ENCODE peak calls at places on chromosomes 2 and 18, in four cellular contexts. G, T, O and S are unnamed samples. For H3K27me3 and H3K4me1, the result is how much of the 10 kb centered on the place peaks cover.

GRCh38 chr2:69017080-69017479 is 4.1 kb downstream of the ANTXR1 start:
- DNase-seq in G (peak), T (peak), O (peak), S (peak)

GRCh38 chr2:225295102-225295501 is 104.4 kb upstream of the NYAP2 start:
- DNase-seq in G (no peak), T (no peak), O (no peak), S (no peak)

GRCh38 chr2:44582363-44583008 is 220.7 kb downstream of the CAMKMT start:
- DNase-seq in G (no peak), T (peak), O (no peak), S (no peak)

GRCh38 chr2:236614566-236614965 is 44.9 kb downstream of the ACKR3 start:
- DNase-seq in G (no peak), T (no peak), O (no peak), S (no peak)

GRCh38 chr2:209663149-209663548 is 108.5 kb upstream of the UNC80 start:
- DNase-seq in G (no peak), T (peak), O (peak), S (no peak)

GRCh38 chr2:44674473-44675299 is 266.8 kb upstream of the SIX3 start:
- DNase-seq in G (no peak), T (no peak), O (no peak), S (no peak)

GRCh38 chr2:170554278-170554955 is 160.7 kb upstream of the SP5 start:
- DNase-seq in G (peak), T (no peak), O (no peak), S (no peak)

GRCh38 chr2:51247252-51247651 is 215.3 kb upstream of the NRXN1 start:
- DNase-seq in G (no peak), T (no peak), O (no peak), S (peak)

GRCh38 chr18:60019463-60019840 is 119.7 kb downstream of the PMAIP1 start:
- DNase-seq in G (no peak), T (peak), O (no peak), S (peak)

DNA sequence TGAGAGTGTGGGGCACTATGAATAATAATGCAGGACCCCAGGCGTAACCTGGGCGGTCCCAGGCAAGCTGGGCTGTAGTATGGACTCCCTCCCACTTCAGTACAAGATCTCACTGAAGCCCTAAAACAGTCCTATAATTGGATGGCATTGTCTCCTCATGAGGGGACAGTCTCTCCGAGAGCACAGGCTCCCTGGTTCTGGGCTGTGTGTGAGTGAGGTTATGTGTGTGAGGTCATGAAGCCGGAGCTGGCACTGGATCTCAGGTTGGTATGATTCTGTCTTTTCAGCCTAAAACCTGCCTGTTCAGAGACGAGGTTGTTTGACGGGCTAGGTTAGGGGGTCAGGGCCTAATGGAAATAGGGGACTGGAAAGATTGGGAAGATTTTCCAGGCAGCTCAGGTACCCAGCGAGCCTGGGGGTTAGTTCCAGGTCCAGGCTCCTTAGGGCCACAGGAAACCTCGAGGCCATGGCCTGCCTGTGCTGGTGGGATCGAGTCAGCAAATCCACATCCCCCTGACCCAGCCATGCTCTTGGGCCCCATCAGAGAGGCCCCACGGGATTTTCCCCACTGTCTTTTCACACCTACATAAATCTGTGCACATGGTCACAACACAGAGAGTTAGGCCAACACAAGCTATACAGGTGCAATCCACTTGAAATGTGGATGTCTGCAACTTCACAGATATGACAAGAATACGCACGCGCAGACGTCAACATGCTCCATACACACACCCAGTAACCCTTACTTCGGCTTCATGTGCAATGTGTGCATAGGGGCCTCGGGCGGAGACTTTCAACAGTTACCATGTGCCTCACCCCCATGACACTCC is 94.8 kb downstream of the INHBB start:
- DNase-seq in G (peak), T (no peak), O (no peak), S (no peak)
- H3K27me3 ChIP-seq in G (under half), T (half or more), O (under half), S (under half)

DNA sequence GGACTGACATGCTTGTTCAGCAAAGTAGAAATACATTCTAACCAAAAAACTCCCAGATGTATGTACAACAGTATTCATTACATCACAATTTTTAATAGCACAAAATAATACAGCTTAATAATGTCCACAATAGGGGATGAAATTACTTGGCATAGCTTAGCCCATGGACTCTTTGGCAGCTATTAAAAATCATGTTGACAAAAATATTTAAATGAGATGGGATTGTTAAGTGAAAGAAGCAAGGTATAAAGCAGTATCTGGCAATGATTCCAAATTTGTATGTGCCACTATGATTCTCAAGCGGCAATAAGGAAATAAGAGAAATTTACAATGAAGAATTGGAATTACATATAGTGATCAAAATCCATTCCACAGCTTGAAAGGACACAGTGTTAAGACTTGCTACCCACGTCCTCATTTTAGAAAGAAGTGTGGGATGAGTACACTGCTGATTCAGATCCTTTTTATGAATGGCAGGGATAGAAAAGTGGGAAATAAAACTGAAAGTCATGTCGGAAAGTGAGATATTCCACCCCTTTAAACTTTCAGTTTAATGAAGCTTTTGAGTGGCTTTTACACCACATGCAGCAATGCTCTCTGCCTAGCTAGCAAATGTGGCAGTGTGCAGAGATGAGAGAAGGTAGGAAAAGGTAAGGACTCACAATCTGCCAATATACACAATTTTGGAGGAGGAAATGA is 2.4 kb downstream of the GAREM1 start:
- DNase-seq in G (no peak), T (no peak), O (no peak), S (no peak)
- H3K27ac ChIP-seq in G (peak), T (no peak), O (no peak), S (no peak)

DNA sequence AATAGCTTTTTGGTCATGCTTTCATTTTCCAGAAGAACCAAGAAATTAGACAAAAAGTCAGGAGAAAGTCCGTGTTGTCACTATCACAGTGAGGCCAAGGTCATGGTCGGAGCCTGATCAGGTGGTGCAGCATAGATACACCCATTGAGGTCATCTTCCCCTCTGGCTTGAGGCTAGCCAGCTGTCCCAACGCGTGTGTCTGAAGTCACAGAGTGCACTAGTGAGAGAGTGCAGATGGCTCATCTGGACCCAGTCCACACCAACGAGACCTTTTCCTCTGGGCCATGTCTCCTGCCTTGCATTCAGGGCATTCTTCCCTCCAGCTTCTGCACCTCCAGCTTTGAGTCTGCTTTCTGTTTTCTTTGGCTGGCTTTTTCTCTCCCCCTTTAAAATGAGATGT is 146.9 kb downstream of the TDRD15 start:
- DNase-seq in G (peak), T (no peak), O (peak), S (no peak)
- H3K4me1 ChIP-seq in G (under half), T (under half), O (under half), S (under half)

DNA sequence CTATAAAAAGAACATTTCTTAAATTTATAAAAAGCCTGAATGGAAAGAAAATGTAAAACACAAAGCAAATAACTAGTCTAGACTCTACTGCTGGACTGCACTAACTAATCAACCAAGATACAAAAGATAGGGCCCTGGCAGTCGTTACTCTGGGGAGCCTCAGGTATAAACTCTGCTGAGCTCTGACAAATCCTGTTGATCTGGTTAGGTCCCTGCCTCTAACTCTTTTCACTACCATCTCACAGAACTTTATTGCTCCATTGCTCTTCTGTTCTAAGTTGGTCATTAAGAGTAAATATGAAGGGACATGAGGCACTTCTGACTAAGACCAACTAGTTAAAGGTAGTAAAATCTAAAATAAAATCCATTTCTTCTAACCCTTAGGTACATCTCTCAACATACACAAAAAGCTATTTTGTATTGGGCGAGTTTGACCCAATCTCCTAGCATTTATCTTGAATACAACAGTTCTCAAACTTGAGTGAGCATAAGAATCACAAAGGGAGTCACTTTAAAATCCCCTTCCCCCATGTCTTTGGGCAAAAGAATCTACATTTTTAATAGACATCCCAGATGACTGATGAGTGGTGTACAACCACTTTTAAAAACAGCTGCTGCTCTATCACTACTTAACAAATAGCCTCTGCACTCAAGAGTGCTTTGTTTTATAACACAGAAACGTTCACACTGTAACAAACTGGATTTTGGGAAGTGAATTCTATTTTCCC is 2.5 kb downstream of the CHN1 start:
- DNase-seq in G (no peak), T (no peak), O (no peak), S (no peak)
- H3K27me3 ChIP-seq in G (under half), T (under half), O (under half), S (half or more)

GRCh38 chr2:30217644-30218361 is 13.5 kb upstream of the LBH start:
- DNase-seq in G (peak), T (no peak), O (peak), S (no peak)

GRCh38 chr2:30213326-30213725 is 18.0 kb upstream of the LBH start:
- DNase-seq in G (peak), T (no peak), O (no peak), S (no peak)

GRCh38 chr2:30214064-30214463 is 17.3 kb upstream of the LBH start:
- DNase-seq in G (no peak), T (no peak), O (no peak), S (peak)

GRCh38 chr2:30218814-30219213 is 12.5 kb upstream of the LBH start:
- DNase-seq in G (no peak), T (no peak), O (no peak), S (no peak)

DNA sequence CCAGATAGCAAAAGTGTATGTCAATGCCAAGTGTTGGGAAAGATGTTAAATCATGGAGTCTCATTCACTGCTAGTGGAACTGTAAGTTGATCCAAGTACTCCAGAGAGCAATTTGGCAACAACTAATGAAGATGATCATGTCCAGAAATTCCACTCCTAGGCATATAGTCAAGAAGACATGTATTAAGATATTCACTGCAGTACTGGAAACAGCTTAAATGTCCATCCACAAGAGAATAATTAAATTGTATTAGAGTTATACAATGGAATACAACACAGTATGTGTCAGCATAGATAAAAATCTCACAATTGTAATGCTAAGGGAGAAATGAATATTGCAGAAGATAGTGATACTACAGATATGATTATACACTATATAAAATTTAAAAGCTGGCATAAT is 15.2 kb upstream of the LBH start:
- DNase-seq in G (no peak), T (peak), O (no peak), S (no peak)
- H3K27ac ChIP-seq in G (no peak), T (no peak), O (peak), S (no peak)

GRCh38 chr2:85604568-85605339 is 2.3 kb upstream of the TMEM150A start:
- DNase-seq in G (no peak), T (no peak), O (no peak), S (no peak)
- H3K4me1 ChIP-seq in G (under half), T (under half), O (under half), S (under half)

DNA sequence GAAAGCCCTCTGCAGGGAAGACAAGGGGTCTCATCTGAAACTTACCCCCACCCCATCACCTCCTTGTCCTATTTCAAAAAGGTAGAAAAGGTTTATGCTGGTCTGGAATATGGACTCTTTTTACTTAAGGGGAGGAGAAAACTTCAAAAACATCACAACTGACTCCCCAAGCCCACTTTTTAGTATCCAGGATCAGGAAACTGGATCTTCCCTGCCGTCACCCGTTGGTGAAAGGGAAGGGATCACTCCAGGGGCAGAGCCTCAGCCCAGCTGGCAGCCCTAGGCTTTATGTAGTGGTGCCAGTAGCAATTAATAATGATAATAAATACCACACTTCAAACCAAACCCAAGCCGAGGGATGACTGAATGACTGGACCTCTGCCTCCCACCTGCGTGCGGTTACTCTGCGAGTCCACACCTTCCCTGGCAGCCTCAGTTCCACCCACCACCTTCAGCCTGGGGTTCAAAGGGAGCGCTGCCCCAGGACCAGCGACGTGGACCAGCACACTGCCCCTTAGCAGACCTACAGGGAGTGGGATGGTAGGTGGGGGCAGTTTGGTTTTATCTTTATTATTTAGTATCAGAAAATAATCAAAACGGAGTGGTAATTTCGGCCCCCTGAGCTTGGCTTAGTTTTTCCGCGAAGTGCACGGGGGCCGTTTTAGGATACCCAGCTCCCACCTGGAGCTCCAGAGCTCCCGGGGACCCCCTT is 4.9 kb upstream of the GATA6 start:
- DNase-seq in G (no peak), T (no peak), O (peak), S (no peak)
- H3K27me3 ChIP-seq in G (half or more), T (half or more), O (under half), S (half or more)